ENCODE peak calls at places on chromosomes 2 and 18, in five cellular contexts. E, N, I, Q and T are unnamed samples.

GRCh38 chr18:70047931-70048603 is 100.4 kb upstream of the CD226 start:
- DNase-seq in E (no peak), N (no peak), I (no peak), Q (no peak), T (no peak)

GRCh38 chr2:133080822-133081221 is 410.8 kb upstream of the LYPD1 start:
- DNase-seq in E (no peak), N (no peak), I (no peak), Q (no peak), T (no peak)

GRCh38 chr2:202064206-202064880 is 8.7 kb upstream of the KIAA2012 start:
- DNase-seq in E (no peak), N (no peak), I (no peak), Q (peak), T (no peak)

GRCh38 chr2:216292886-216293291 is 79.4 kb downstream of the MARCHF4 start:
- DNase-seq in E (no peak), N (peak), I (no peak), Q (no peak), T (no peak)

GRCh38 chr18:6255121-6255742 is 159.5 kb downstream of the L3MBTL4 start:
- DNase-seq in E (no peak), N (no peak), I (no peak), Q (no peak), T (no peak)

GRCh38 chr2:24650997-24651642 is 142.1 kb downstream of the PTRHD1 start:
- DNase-seq in E (no peak), N (no peak), I (no peak), Q (no peak), T (no peak)

GRCh38 chr18:36187826-36188721 is 777 bp downstream of the MOCOS start:
- DNase-seq in E (no peak), N (no peak), I (no peak), Q (no peak), T (peak)

GRCh38 chr2:54631755-54632154 is 91.7 kb upstream of the EML6 start:
- DNase-seq in E (no peak), N (no peak), I (no peak), Q (no peak), T (no peak)

GRCh38 chr2:134574610-134575332 is 144.0 kb downstream of the TMEM163 start:
- DNase-seq in E (no peak), N (no peak), I (no peak), Q (no peak), T (no peak)

GRCh38 chr2:240823449-240824336 is 3.7 kb upstream of the KIF1A start:
- DNase-seq in E (no peak), N (no peak), I (no peak), Q (no peak), T (no peak)

GRCh38 chr2:1837022-1837421 is 92.7 kb upstream of the PXDN start:
- DNase-seq in E (no peak), N (no peak), I (no peak), Q (peak), T (no peak)

GRCh38 chr2:224442092-224442999 is 40.4 kb upstream of the FAM124B start:
- DNase-seq in E (no peak), N (no peak), I (peak), Q (peak), T (no peak)

GRCh38 chr2:4827836-4828235 is 864.3 kb upstream of the SOX11 start:
- DNase-seq in E (no peak), N (no peak), I (no peak), Q (no peak), T (no peak)

GRCh38 chr2:205357732-205358131 is 324.6 kb upstream of the NRP2 start:
- DNase-seq in E (no peak), N (no peak), I (no peak), Q (no peak), T (no peak)

GRCh38 chr2:227796044-227796780 is 17.4 kb upstream of the CCL20 start:
- DNase-seq in E (no peak), N (no peak), I (no peak), Q (no peak), T (no peak)

GRCh38 chr18:23243178-23243577 is 107.9 kb downstream of the CABLES1 start:
- DNase-seq in E (no peak), N (no peak), I (no peak), Q (no peak), T (no peak)

GRCh38 chr18:60391571-60392226 is 19.1 kb upstream of the MC4R start:
- DNase-seq in E (no peak), N (no peak), I (no peak), Q (no peak), T (no peak)

GRCh38 chr18:44592639-44593038 is 88.0 kb upstream of the SETBP1 start:
- DNase-seq in E (no peak), N (no peak), I (no peak), Q (no peak), T (no peak)

GRCh38 chr18:48997985-48998831 is 47.4 kb upstream of the SMAD7 start:
- DNase-seq in E (peak), N (no peak), I (no peak), Q (peak), T (peak)

GRCh38 chr2:127065299-127065931 is 41.5 kb downstream of the BIN1 start:
- DNase-seq in E (no peak), N (no peak), I (no peak), Q (no peak), T (no peak)

GRCh38 chr18:64668563-64668962 is 519.7 kb upstream of the LINC00305 start:
- DNase-seq in E (no peak), N (no peak), I (no peak), Q (no peak), T (no peak)

GRCh38 chr18:69401475-69402218 is 959 bp downstream of the DOK6 start:
- DNase-seq in E (no peak), N (peak), I (peak), Q (peak), T (peak)

GRCh38 chr18:58512161-58512581 is 116.7 kb downstream of the ALPK2 start:
- DNase-seq in E (no peak), N (no peak), I (no peak), Q (no peak), T (no peak)

GRCh38 chr2:112679484-112679883 is 33.7 kb downstream of the SLC20A1 start:
- DNase-seq in E (no peak), N (peak), I (no peak), Q (peak), T (no peak)

GRCh38 chr18:74412106-74412880 is 44.8 kb downstream of the DIPK1C start:
- DNase-seq in E (no peak), N (peak), I (no peak), Q (peak), T (peak)